ENCODE peak calls at places on chromosome 4, in ten cellular contexts. P, S, J, V, U, L, T, W, E and H are unnamed samples.

GRCh38 chr4:25863906-25864418 is 1.2 kb upstream of the SEL1L3 start:
- DNase-seq in T (no peak), V (no peak), J (no peak), E (peak), L (no peak), S (no peak), W (no peak), U (no peak), P (no peak), H (no peak)

GRCh38 chr4:80097395-80098177 is 24.6 kb upstream of the ANTXR2 start:
- DNase-seq in W (no peak), E (no peak), V (peak), L (no peak), U (peak), P (peak), S (no peak), T (peak), J (peak), H (no peak)

GRCh38 chr4:158652920-158653319 is 18.8 kb downstream of the C4orf46 start:
- DNase-seq in U (no peak), J (no peak), L (no peak), W (no peak), T (no peak), S (no peak), P (no peak), E (no peak), V (no peak), H (no peak)

GRCh38 chr4:132540797-132541196 is 608.3 kb upstream of the PCDH10 start:
- DNase-seq in T (no peak), P (no peak), S (no peak), L (no peak), J (no peak), U (no peak), W (no peak), E (no peak), V (no peak), H (no peak)

GRCh38 chr4:94413085-94413685 is 38.6 kb upstream of the PDLIM5 start:
- DNase-seq in P (no peak), E (no peak), W (no peak), L (no peak), S (no peak), U (peak), T (no peak), V (no peak), J (no peak), H (no peak)

GRCh38 chr4:98939892-98940298 is 11.0 kb upstream of the EIF4E start:
- DNase-seq in V (peak), W (peak), P (no peak), E (no peak), U (peak), S (no peak), J (peak), T (peak), L (no peak), H (no peak)

GRCh38 chr4:150385606-150386005 is 196.3 kb upstream of the MAB21L2 start:
- DNase-seq in L (no peak), S (no peak), P (no peak), J (peak), T (peak), E (peak), V (no peak), W (no peak), U (peak), H (no peak)

GRCh38 chr4:96149911-96150310 is 310.0 kb downstream of the PDHA2 start:
- DNase-seq in S (no peak), U (no peak), W (no peak), L (no peak), E (no peak), J (peak), P (no peak), V (no peak), T (no peak), H (no peak)

GRCh38 chr4:87916636-87917035 is 58.9 kb upstream of the SPP1 start:
- DNase-seq in E (no peak), J (no peak), L (no peak), U (peak), W (no peak), T (no peak), V (no peak), P (no peak), S (peak), H (no peak)

GRCh38 chr4:95465010-95465409 is 83.8 kb downstream of the UNC5C start:
- DNase-seq in V (no peak), W (no peak), J (peak), E (no peak), U (peak), P (no peak), S (no peak), L (no peak), T (no peak), H (no peak)

GRCh38 chr4:107719211-107719926 is 665 bp downstream of the PAPSS1 start:
- DNase-seq in E (no peak), T (no peak), S (no peak), P (no peak), L (no peak), V (peak), W (no peak), J (peak), U (peak), H (no peak)

GRCh38 chr4:185134176-185134869 is 8.7 kb upstream of the SLC25A4 start:
- DNase-seq in W (no peak), T (no peak), V (no peak), U (peak), P (no peak), E (no peak), J (peak), L (no peak), S (no peak), H (no peak)

GRCh38 chr4:83252782-83253405 is 31.7 kb downstream of the COQ2 start:
- DNase-seq in U (peak), W (peak), E (peak), V (peak), J (peak), L (peak), P (peak), S (peak), T (peak), H (peak)

GRCh38 chr4:8788174-8788573 is 83.5 kb downstream of the HMX1 start:
- DNase-seq in V (no peak), T (no peak), J (no peak), U (no peak), P (no peak), W (no peak), S (no peak), E (no peak), L (no peak), H (no peak)

GRCh38 chr4:2411786-2412510 is 6.5 kb downstream of the ZFYVE28 start:
- DNase-seq in L (no peak), W (no peak), J (no peak), E (no peak), V (no peak), S (no peak), U (no peak), T (no peak), P (peak), H (no peak)

GRCh38 chr4:119731778-119732177 is 103.2 kb upstream of the PDE5A start:
- DNase-seq in T (no peak), L (no peak), P (no peak), V (no peak), J (no peak), W (no peak), S (no peak), U (no peak), E (no peak), H (no peak)

GRCh38 chr4:82715731-82716617 is 82.6 kb downstream of the SCD5 start:
- DNase-seq in T (no peak), E (no peak), P (no peak), W (no peak), S (no peak), J (peak), V (no peak), U (peak), L (no peak), H (no peak)

GRCh38 chr4:141127884-141128283 is 5.4 kb downstream of the RNF150 start:
- DNase-seq in P (peak), L (no peak), V (no peak), U (peak), S (no peak), E (no peak), T (no peak), J (no peak), W (no peak), H (no peak)

GRCh38 chr4:140757220-140757607 is 1.0 kb upstream of the TBC1D9 start:
- DNase-seq in U (no peak), J (no peak), E (no peak), V (no peak), S (no peak), P (no peak), W (no peak), L (no peak), T (no peak), H (no peak)

GRCh38 chr4:87649980-87650379 is at the start of gene DMP1:
- DNase-seq in V (no peak), S (no peak), W (no peak), J (no peak), L (no peak), T (no peak), E (no peak), P (no peak), U (no peak), H (no peak)

GRCh38 chr4:175562111-175562510 is 250.0 kb downstream of the GPM6A start:
- DNase-seq in J (no peak), L (no peak), S (no peak), V (no peak), E (no peak), U (no peak), T (no peak), P (no peak), W (no peak), H (no peak)

GRCh38 chr4:129098578-129098977 is 2.6 kb downstream of the C4orf33 start:
- DNase-seq in J (no peak), U (no peak), E (no peak), T (no peak), W (no peak), V (no peak), L (no peak), S (no peak), P (no peak), H (no peak)

GRCh38 chr4:25103423-25103822 is 56.8 kb downstream of the SEPSECS start:
- DNase-seq in J (no peak), L (no peak), W (no peak), P (peak), E (no peak), S (no peak), U (no peak), T (no peak), V (no peak), H (no peak)

GRCh38 chr4:26362745-26363439 is 42.1 kb downstream of the RBPJ start:
- DNase-seq in T (no peak), L (no peak), S (no peak), W (no peak), E (no peak), U (peak), J (peak), V (no peak), P (no peak), H (no peak)

GRCh38 chr4:1333256-1333655 is 13.8 kb upstream of the UVSSA start:
- DNase-seq in S (no peak), U (no peak), E (no peak), W (no peak), L (no peak), V (no peak), P (peak), T (no peak), J (no peak), H (no peak)

GRCh38 chr4:141772838-141773237 is 136.5 kb downstream of the IL15 start:
- DNase-seq in W (no peak), V (no peak), S (no peak), E (no peak), L (no peak), P (no peak), T (no peak), U (no peak), J (no peak), H (no peak)

GRCh38 chr4:106893395-106893881 is 142.7 kb downstream of the DKK2 start:
- DNase-seq in T (no peak), J (no peak), W (no peak), P (no peak), V (no peak), S (no peak), U (no peak), E (no peak), L (no peak), H (no peak)

GRCh38 chr4:89889289-89889688 is 5.4 kb upstream of the MMRN1 start:
- DNase-seq in J (no peak), P (no peak), L (no peak), V (no peak), W (no peak), U (no peak), E (no peak), S (no peak), T (no peak), H (no peak)

GRCh38 chr4:6909113-6909969 is at the start of gene TBC1D14:
- DNase-seq in L (peak), S (peak), U (peak), J (peak), W (peak), V (peak), P (peak), T (peak), E (peak), H (peak)
- TF ChIP-seq CTCF in L (peak), S (no peak), U (peak), J (no peak), W (peak), V (peak), P (no peak), T (no peak), E (peak), H (no peak)

GRCh38 chr4:187929024-187929423 is 66.5 kb upstream of the ZFP42 start:
- DNase-seq in W (peak), E (peak), L (no peak), T (no peak), J (peak), U (no peak), S (no peak), P (no peak), V (no peak), H (no peak)
- TF ChIP-seq CTCF in W (peak), E (peak), L (peak), T (no peak), J (peak), U (no peak), S (no peak), P (no peak), V (no peak), H (no peak)

DNA sequence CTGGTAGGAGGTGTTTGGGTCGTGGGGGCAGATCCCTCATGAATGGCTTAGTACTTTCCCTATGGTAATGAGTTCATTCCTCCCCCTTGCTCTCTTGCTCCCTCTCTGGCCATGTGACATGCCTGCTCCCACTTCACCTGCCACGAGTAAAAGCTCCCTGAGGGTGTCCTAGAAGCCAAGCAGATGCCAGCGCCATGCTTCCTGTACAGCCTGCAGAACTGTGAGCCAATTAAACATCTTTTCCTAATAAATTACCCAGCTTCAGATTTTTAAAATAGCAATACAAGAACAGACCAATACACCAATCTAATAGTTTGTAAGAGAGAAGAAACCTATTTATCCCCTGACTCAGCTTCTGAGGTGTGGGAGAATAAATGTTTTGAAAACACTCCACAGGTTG is 60.5 kb downstream of the FGFBP1 start:
- DNase-seq in P (no peak), L (no peak), V (no peak), W (no peak), E (no peak), S (no peak), T (no peak), J (no peak), U (no peak), H (no peak)
- TF ChIP-seq CTCF in P (no peak), L (peak), V (no peak), W (no peak), E (no peak), S (no peak), T (no peak), J (no peak), U (no peak), H (no peak)

GRCh38 chr4:20428410-20429160 is 176.9 kb downstream of the SLIT2 start:
- DNase-seq in E (peak), S (no peak), U (no peak), P (no peak), J (peak), T (no peak), W (no peak), V (no peak), L (no peak), H (no peak)
- TF ChIP-seq CTCF in E (peak), S (no peak), U (peak), P (peak), J (peak), T (peak), W (peak), V (peak), L (peak), H (no peak)

DNA sequence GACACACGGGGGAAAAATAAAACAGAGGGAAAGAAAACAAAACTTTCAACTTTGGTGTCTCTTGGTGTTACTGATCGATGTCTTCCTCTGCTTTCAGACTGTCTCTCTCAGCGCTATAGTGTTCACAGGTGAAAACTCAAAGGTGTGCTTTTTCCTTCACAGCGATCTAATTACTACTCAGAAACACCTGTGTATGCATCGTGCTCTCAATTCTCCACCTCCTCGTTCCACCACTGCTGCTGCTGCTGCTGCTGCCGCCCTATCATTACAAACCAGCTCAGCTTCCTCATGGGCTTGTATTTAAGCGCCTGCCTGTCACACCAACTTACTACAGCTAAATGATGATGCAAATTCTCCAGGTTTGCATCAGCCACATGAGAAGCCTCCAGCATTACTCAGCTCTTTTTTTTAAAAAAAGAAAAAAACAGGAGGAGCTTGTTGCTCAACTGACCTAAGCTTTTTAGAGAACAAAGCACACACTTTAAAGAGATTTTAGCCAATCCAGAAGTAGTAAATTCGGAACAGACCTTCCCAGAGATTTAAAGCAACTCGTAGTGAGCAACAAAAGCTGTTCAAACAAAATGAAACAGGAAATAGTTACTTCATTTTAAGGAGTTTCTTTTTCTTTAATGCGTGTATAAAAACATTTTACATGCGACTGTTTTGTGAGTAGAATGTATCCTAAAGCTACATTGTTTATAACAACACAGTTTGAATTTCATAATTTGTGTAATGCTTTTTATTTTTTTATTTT is at the start of gene SLC7A11:
- DNase-seq in T (peak), V (peak), S (peak), U (peak), E (peak), W (peak), J (peak), P (peak), L (peak), H (no peak)
- TF ChIP-seq CTCF in T (no peak), V (no peak), S (no peak), U (no peak), E (no peak), W (no peak), J (no peak), P (no peak), L (no peak), H (no peak)

DNA sequence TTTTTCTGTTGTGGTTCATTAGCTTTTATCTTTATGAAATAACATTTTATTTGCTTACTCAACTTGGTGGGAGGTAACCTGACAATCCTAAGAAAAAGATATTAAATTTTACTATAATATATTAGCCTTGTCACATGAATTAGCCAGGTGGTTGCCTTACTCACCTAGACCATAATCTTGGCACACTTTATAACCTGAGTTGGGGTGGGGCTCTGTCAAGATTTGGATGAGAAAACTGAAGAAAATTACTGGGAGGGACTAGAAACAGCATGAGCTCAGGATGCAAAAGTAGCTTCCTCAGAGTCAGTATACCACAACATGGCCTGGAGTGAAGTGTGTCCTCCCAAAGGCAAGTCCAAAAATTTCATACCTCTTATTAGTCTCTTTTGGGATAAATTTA is 164.9 kb upstream of the ANXA3 start:
- DNase-seq in U (no peak), W (no peak), V (no peak), S (no peak), J (no peak), E (no peak), L (no peak), P (no peak), T (no peak), H (no peak)
- TF ChIP-seq CTCF in U (no peak), W (no peak), V (no peak), S (no peak), J (no peak), E (no peak), L (no peak), P (no peak), T (no peak), H (no peak)

DNA sequence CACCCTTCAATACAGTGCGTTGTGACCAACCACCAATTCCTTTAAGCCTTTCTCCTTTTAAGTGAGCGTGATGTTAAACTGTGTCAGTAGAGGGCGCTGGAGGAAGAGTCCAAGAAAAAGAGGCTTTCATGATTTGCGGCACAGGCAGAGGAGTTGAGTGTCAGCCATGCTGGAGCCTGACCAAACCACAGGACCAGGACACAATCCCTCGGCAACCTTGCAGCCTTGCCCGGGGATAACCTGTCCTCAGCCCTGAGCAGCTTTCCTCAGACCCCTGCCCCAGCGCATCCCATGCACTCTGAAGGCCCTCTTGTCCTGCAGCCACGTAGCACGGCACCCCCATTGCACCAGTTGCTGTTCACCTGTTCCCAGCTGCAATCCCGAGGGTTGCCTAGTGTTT is 53.5 kb upstream of the SMIM31 start:
- DNase-seq in J (no peak), U (no peak), T (no peak), S (no peak), E (peak), V (no peak), P (no peak), W (peak), L (peak), H (no peak)
- TF ChIP-seq CTCF in J (no peak), U (no peak), T (no peak), S (no peak), E (peak), V (no peak), P (no peak), W (peak), L (peak), H (peak)

GRCh38 chr4:86531440-86531839 is 62.7 kb upstream of the PTPN13 start:
- DNase-seq in T (no peak), S (no peak), V (no peak), W (no peak), L (no peak), E (peak), P (no peak), U (no peak), J (no peak), H (no peak)

GRCh38 chr4:86529450-86529849 is 64.7 kb upstream of the PTPN13 start:
- DNase-seq in T (no peak), U (no peak), L (no peak), E (no peak), S (no peak), P (no peak), J (no peak), V (no peak), W (no peak), H (no peak)

GRCh38 chr4:86536166-86536565 is 57.9 kb upstream of the PTPN13 start:
- DNase-seq in P (no peak), E (no peak), T (no peak), J (no peak), L (no peak), W (no peak), S (no peak), V (no peak), U (no peak), H (no peak)

GRCh38 chr4:86530183-86530582 is 63.9 kb upstream of the PTPN13 start:
- DNase-seq in P (no peak), S (no peak), E (no peak), U (no peak), T (no peak), J (no peak), V (no peak), W (no peak), L (no peak), H (no peak)

DNA sequence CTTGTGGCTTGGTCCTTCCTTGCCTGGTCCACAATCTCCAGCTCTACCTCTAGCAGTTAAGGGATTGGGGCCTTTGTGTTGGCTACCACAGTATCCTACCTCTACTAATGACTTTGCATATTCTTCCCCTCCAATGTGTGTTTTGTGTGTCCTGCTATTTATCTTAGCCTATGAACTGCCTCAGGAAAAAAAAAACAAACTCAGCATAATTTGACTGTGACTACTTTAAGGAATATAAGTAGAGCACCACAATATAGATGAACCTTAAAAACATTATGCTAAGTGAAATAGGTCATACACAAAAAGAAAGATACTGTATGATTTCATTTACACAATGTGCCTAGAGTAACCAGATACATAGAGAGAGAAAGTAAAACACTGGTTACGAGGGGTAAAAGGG is 61.3 kb upstream of the PTPN13 start:
- DNase-seq in J (no peak), T (no peak), V (no peak), P (no peak), W (no peak), S (no peak), U (no peak), L (no peak), E (no peak), H (no peak)
- TF ChIP-seq CTCF in J (no peak), T (no peak), V (no peak), P (no peak), W (no peak), S (no peak), U (no peak), L (no peak), E (no peak), H (no peak)